ENCODE peak calls at places on chromosomes 3 and 15, in ten cellular contexts. H, U, J, G, B, F, W, Z, C and Q are unnamed samples.

GRCh38 chr15:84616235-84616634 is 15.4 kb downstream of the ZSCAN2 start:
- DNase-seq in H (no peak), U (no peak), J (no peak), G (no peak), B (no peak), F (no peak), W (no peak), Z (no peak), C (no peak), Q (no peak)

GRCh38 chr3:142958707-142959106 is 4.8 kb downstream of the PAQR9 start:
- DNase-seq in H (no peak), U (peak), J (no peak), G (peak), B (no peak), F (peak), W (no peak), Z (peak), C (no peak), Q (no peak)

GRCh38 chr3:13508496-13508895 is 28.4 kb downstream of the HDAC11 start:
- DNase-seq in H (no peak), U (no peak), J (no peak), G (no peak), B (no peak), F (no peak), W (no peak), Z (no peak), C (peak), Q (no peak)

GRCh38 chr3:136979204-136979603 is 21.4 kb downstream of the IL20RB start:
- DNase-seq in H (no peak), U (no peak), J (no peak), G (no peak), B (no peak), F (no peak), W (no peak), Z (no peak), C (no peak), Q (no peak)

GRCh38 chr3:195100903-195101591 is 169.9 kb downstream of the XXYLT1 start:
- DNase-seq in H (peak), U (peak), J (peak), G (no peak), B (peak), F (no peak), W (no peak), Z (no peak), C (peak), Q (peak)

GRCh38 chr3:51945031-51945840 is 3.1 kb downstream of the PARP3 start:
- DNase-seq in H (no peak), U (no peak), J (no peak), G (no peak), B (no peak), F (no peak), W (no peak), Z (no peak), C (no peak), Q (no peak)

GRCh38 chr3:196081834-196082470 is at the start of gene TFRC:
- DNase-seq in H (peak), U (peak), J (peak), G (peak), B (peak), F (peak), W (peak), Z (peak), C (peak), Q (peak)

GRCh38 chr3:86814321-86814720 is 176.6 kb downstream of the VGLL3 start:
- DNase-seq in H (no peak), U (no peak), J (no peak), G (no peak), B (no peak), F (no peak), W (no peak), Z (no peak), C (no peak), Q (no peak)

GRCh38 chr3:67719333-67719732 is 64.9 kb upstream of the SUCLG2 start:
- DNase-seq in H (no peak), U (peak), J (no peak), G (peak), B (no peak), F (no peak), W (no peak), Z (peak), C (no peak), Q (no peak)

GRCh38 chr3:39106281-39107055 is 959 bp downstream of the GORASP1 start:
- DNase-seq in H (no peak), U (peak), J (peak), G (peak), B (no peak), F (no peak), W (no peak), Z (peak), C (no peak), Q (no peak)

GRCh38 chr3:178334239-178334638 is 202.0 kb upstream of the KCNMB2 start:
- DNase-seq in H (no peak), U (no peak), J (no peak), G (no peak), B (no peak), F (no peak), W (no peak), Z (no peak), C (no peak), Q (no peak)

GRCh38 chr3:72487078-72487765 is 361.0 kb downstream of the SHQ1 start:
- DNase-seq in H (peak), U (peak), J (peak), G (peak), B (peak), F (peak), W (peak), Z (peak), C (no peak), Q (peak)

GRCh38 chr3:146161725-146162047 is 702 bp upstream of the PLOD2 start:
- DNase-seq in H (no peak), U (peak), J (peak), G (peak), B (peak), F (no peak), W (peak), Z (peak), C (no peak), Q (peak)

GRCh38 chr3:175818811-175819464 is 959.8 kb downstream of the NAALADL2 start:
- DNase-seq in H (no peak), U (no peak), J (no peak), G (no peak), B (no peak), F (no peak), W (no peak), Z (peak), C (no peak), Q (no peak)

GRCh38 chr15:93488157-93488803 is 399.3 kb upstream of the RGMA start:
- DNase-seq in H (no peak), U (no peak), J (no peak), G (no peak), B (no peak), F (no peak), W (no peak), Z (no peak), C (no peak), Q (no peak)

GRCh38 chr3:157135671-157136396 is 24.1 kb downstream of the CCNL1 start:
- DNase-seq in H (no peak), U (peak), J (peak), G (peak), B (no peak), F (no peak), W (no peak), Z (peak), C (no peak), Q (no peak)

GRCh38 chr3:152470893-152471292 is 202.2 kb downstream of the MBNL1 start:
- DNase-seq in H (no peak), U (no peak), J (no peak), G (no peak), B (no peak), F (no peak), W (no peak), Z (no peak), C (no peak), Q (no peak)

GRCh38 chr15:89912674-89913396 is at the start of gene ARPIN:
- DNase-seq in H (no peak), U (peak), J (peak), G (peak), B (peak), F (peak), W (peak), Z (peak), C (peak), Q (peak)

GRCh38 chr3:171225698-171226097 is 199.2 kb upstream of the SLC2A2 start:
- DNase-seq in H (no peak), U (peak), J (peak), G (peak), B (no peak), F (no peak), W (no peak), Z (peak), C (no peak), Q (no peak)

GRCh38 chr3:137642831-137643230 is 121.3 kb upstream of the SOX14 start:
- DNase-seq in H (no peak), U (no peak), J (no peak), G (no peak), B (no peak), F (no peak), W (peak), Z (no peak), C (no peak), Q (peak)

GRCh38 chr3:36868614-36869436 is 76.0 kb downstream of the TRANK1 start:
- DNase-seq in H (peak), U (peak), J (peak), G (peak), B (no peak), F (no peak), W (peak), Z (peak), C (no peak), Q (no peak)

GRCh38 chr15:66740802-66741201 is 38.8 kb downstream of the SMAD6 start:
- DNase-seq in H (no peak), U (peak), J (peak), G (no peak), B (peak), F (peak), W (no peak), Z (no peak), C (peak), Q (no peak)

GRCh38 chr15:77615472-77615871 is 17.2 kb downstream of the LINGO1 start:
- DNase-seq in H (no peak), U (no peak), J (no peak), G (no peak), B (no peak), F (no peak), W (no peak), Z (no peak), C (no peak), Q (no peak)

GRCh38 chr15:95869920-95870319 is 460.6 kb upstream of the NR2F2 start:
- DNase-seq in H (no peak), U (no peak), J (no peak), G (no peak), B (no peak), F (no peak), W (no peak), Z (no peak), C (no peak), Q (no peak)
- TF ChIP-seq CTCF in H (no peak), U (no peak), J (no peak), G (no peak), B (no peak), F (no peak), W (no peak), Z (no peak), C (no peak), Q (no peak)

DNA sequence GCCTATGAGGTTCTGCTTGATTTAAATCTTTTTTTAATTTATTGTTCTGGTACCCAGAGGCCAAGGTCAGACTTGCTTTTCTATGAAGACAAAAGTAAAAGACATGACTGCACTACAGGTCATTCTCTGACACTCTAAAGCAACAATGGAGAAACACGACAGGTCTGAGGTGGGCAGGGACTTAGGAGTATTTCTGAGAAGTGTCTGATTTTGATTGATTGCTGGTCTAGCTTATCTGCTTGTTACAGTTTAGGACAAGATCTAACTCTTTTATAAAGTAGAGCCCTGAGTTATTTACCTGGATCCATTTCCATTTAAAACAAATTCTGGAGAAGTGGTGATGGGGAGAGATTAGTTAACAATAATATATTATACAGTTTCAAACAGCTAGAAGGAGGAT is 115.2 kb upstream of the STT3B start:
- DNase-seq in H (no peak), U (no peak), J (no peak), G (no peak), B (no peak), F (no peak), W (no peak), Z (no peak), C (no peak), Q (no peak)
- TF ChIP-seq CTCF in H (no peak), U (no peak), J (no peak), G (no peak), B (no peak), F (no peak), W (no peak), Z (no peak), C (no peak), Q (no peak)

GRCh38 chr3:71304261-71304646 is 279.3 kb downstream of the FOXP1 start:
- DNase-seq in H (no peak), U (no peak), J (no peak), G (no peak), B (no peak), F (no peak), W (no peak), Z (no peak), C (no peak), Q (no peak)

GRCh38 chr3:71302604-71303003 is 280.9 kb downstream of the FOXP1 start:
- DNase-seq in H (no peak), U (no peak), J (no peak), G (no peak), B (no peak), F (no peak), W (no peak), Z (no peak), C (no peak), Q (no peak)

GRCh38 chr3:71303627-71304260 is 279.8 kb downstream of the FOXP1 start:
- DNase-seq in H (no peak), U (no peak), J (peak), G (no peak), B (no peak), F (no peak), W (no peak), Z (no peak), C (no peak), Q (no peak)

GRCh38 chr3:71305246-71306206 is 278.0 kb downstream of the FOXP1 start:
- DNase-seq in H (no peak), U (no peak), J (peak), G (peak), B (peak), F (peak), W (peak), Z (peak), C (no peak), Q (peak)

DNA sequence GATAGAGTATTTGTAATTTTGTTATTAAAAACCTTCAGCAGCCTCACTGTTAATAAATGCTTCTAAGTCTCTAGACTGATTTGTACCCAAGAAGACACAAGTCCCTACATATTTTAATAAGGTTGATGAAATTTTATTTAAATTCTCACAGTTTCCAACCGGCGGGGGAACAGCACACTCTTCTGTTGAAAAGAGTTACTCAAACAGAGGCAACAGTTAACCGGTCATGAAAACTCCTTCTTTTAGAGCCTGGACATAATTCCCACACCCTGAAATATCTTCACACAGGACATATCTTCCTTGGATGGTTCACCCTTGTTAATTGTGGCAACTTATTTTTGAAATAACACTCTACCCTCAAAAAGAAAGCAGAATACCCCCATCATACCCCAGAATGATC is 278.8 kb downstream of the FOXP1 start:
- DNase-seq in H (no peak), U (no peak), J (peak), G (peak), B (no peak), F (no peak), W (no peak), Z (peak), C (no peak), Q (no peak)
- TF ChIP-seq CTCF in H (no peak), U (peak), J (peak), G (peak), B (no peak), F (peak), W (peak), Z (peak), C (peak), Q (no peak)

GRCh38 chr3:173275740-173276139 is 121.8 kb upstream of the NLGN1 start:
- DNase-seq in H (peak), U (no peak), J (no peak), G (no peak), B (no peak), F (no peak), W (no peak), Z (no peak), C (no peak), Q (no peak)
- TF ChIP-seq CTCF in H (no peak), U (no peak), J (no peak), G (no peak), B (no peak), F (no peak), W (no peak), Z (no peak), C (no peak), Q (no peak)

DNA sequence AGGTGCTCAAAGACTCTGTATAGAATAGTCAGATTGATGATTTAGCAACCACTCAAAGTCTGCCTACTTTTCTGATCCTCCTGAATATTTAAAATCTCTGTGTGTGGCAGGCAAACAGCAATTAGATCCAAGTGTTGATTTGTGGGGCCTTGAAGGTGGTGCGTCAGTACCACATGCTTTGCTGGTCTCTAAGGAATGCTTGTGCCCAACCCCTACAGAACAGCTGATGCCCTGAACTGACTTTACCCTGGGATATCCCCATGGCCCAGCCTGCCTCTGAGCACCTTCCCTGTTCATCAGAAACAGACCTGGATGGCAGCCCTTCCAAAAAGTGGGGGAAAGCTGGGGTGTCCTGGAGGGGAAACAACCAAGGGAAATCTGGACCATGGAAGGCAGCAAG is 76.3 kb upstream of the TPM1 start:
- DNase-seq in H (no peak), U (no peak), J (no peak), G (no peak), B (no peak), F (no peak), W (no peak), Z (no peak), C (no peak), Q (no peak)
- TF ChIP-seq CTCF in H (no peak), U (no peak), J (no peak), G (no peak), B (no peak), F (no peak), W (no peak), Z (no peak), C (no peak), Q (no peak)